ENCODE peak calls at places on chromosome 20, in six cellular contexts. I is AG09319, S is neural progenitor cell, J is HL-60, F is transverse colon, A is hepatocyte. O is an unnamed sample.

GRCh38 chr20:44022464-44022863 is 107.8 kb downstream of the TOX2 start:
- DNase-seq in I (no peak), S (no peak), J (no peak), F (no peak), A (no peak), O (no peak)

GRCh38 chr20:41393705-41394066 is 27.1 kb upstream of the EMILIN3 start:
- DNase-seq in I (no peak), S (no peak), J (no peak), F (no peak), A (no peak), O (no peak)

GRCh38 chr20:3646067-3646440 is 17.1 kb downstream of the GFRA4 start:
- DNase-seq in I (no peak), S (no peak), J (no peak), F (no peak), A (no peak), O (no peak)

GRCh38 chr20:7704021-7704420 is 236.2 kb downstream of the HAO1 start:
- DNase-seq in I (no peak), S (no peak), J (no peak), F (no peak), A (no peak), O (no peak)

GRCh38 chr20:19921349-19921793 is 95.8 kb upstream of the NAA20 start:
- DNase-seq in I (no peak), S (no peak), J (no peak), F (no peak), A (no peak), O (no peak)

GRCh38 chr20:37839432-37839827 is 63.5 kb upstream of the VSTM2L start:
- DNase-seq in I (no peak), S (no peak), J (no peak), F (no peak), A (no peak), O (no peak)

GRCh38 chr20:38441916-38442315 is 6.8 kb upstream of the SNHG17 start:
- DNase-seq in I (no peak), S (peak), J (no peak), F (no peak), A (no peak), O (no peak)

GRCh38 chr20:8940311-8940710 is 128.6 kb upstream of the PLCB4 start:
- DNase-seq in I (peak), S (no peak), J (no peak), F (no peak), A (no peak), O (no peak)

GRCh38 chr20:45812157-45813005 is at the start of gene UBE2C:
- DNase-seq in I (peak), S (peak), J (peak), F (peak), A (peak), O (peak)

GRCh38 chr20:52569201-52569600 is 377.6 kb upstream of the ZFP64 start:
- DNase-seq in I (no peak), S (no peak), J (no peak), F (no peak), A (no peak), O (no peak)

GRCh38 chr20:14189794-14190402 is 147.5 kb downstream of the FLRT3 start:
- DNase-seq in I (peak), S (peak), J (no peak), F (no peak), A (peak), O (peak)

DNA sequence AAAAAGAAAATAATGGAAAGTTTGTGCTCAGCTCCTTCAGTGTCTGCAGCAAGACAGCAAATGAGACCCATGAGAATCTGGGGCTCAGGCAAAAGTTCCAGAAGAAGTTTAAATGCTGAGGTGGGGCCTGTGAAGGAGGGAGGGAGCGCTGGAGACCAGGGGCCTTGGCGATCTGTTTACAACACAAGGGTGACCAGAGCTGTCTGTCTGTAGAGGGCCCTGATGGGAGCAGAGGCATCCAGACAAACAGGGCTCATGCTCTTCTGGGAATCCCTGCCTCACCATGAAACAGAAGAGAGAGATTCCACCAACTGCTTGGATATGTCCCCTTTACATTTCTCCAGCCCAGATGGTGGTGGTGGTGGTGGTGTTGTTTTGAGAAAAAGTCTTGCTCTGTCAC is 79.3 kb upstream of the SHLD1 start:
- DNase-seq in I (no peak), S (no peak), J (no peak), F (no peak), A (no peak), O (no peak)
- TF ChIP-seq CTCF in I (no peak), S (no peak), J (no peak), F (no peak), A (no peak), O (no peak)

DNA sequence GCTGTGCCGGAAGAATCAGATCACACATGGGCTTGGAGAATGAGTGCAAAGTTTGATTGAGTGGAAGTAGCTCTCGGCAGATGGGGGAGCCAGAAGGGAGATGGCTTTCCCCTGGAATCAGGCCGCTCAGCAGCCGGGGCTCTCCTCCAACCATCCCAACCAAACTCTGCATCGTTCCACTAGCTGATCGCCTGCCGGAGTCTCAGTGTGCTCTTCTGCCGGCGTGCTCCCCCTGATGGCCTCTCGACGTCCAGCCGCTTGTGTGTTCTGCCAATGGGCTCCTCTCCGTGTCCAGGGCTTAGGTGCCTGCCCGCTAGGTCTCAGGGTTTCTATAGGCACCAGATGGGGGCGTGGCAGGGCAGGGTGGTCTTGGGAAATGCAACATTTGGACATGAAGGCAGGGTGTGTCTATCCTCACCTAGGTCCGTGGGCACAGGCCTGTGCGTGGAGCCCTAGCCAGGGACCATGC is 4.9 kb upstream of the BIRC7 start:
- DNase-seq in I (peak), S (peak), J (peak), F (peak), A (peak), O (peak)
- TF ChIP-seq CTCF in I (peak), S (peak), J (peak), F (peak), A (peak), O (no peak)

GRCh38 chr20:32539063-32539816 is 45.9 kb downstream of the NOL4L start:
- DNase-seq in I (no peak), S (no peak), J (no peak), F (peak), A (no peak), O (peak)
- TF ChIP-seq CTCF in I (no peak), S (no peak), J (no peak), F (no peak), A (no peak), O (no peak)

DNA sequence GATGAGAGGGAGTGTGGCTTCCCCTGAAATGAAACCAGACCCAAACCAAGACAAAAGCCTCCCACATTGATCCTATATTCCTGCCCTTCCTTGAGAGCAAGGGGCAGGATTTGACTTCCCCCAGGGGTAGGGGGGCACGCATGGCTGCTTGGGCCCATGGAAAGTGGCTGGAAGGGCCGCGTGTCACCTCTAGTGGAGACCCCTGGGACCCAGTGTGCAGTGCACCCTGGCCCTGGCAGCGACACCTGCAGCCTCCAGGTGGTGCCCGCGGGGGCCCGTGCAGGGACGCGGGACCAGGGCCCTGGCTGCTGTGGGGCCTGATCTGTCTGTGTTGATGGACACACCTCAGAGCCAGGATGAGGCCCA is 18.0 kb upstream of the SLCO4A1 start:
- DNase-seq in I (no peak), S (no peak), J (no peak), F (peak), A (peak), O (no peak)
- TF ChIP-seq CTCF in I (no peak), S (peak), J (peak), F (peak), A (no peak), O (peak)